ENCODE peak calls at places on chromosome 14, in five cellular contexts. E is GM23338, H is GDM1, S is left cardiac atrium, J is HEK293T. F is an unnamed sample.

GRCh38 chr14:88437659-88438058 is 52.2 kb downstream of the SPATA7 start:
- DNase-seq in J (no peak), H (no peak), S (no peak), E (no peak), F (no peak)

GRCh38 chr14:82755476-82755875 is 1221.8 kb upstream of the SEL1L start:
- DNase-seq in H (no peak), E (no peak), J (no peak), S (no peak), F (no peak)

GRCh38 chr14:64676410-64677008 is 27.7 kb upstream of the PLEKHG3 start:
- DNase-seq in H (no peak), E (no peak), S (no peak), J (no peak), F (no peak)

GRCh38 chr14:104597576-104597975 is 7.0 kb downstream of the TMEM179 start:
- DNase-seq in E (no peak), S (no peak), H (no peak), J (no peak), F (no peak)

GRCh38 chr14:96304956-96305355 is 48.9 kb downstream of the BDKRB1 start:
- DNase-seq in S (no peak), E (peak), H (no peak), J (peak), F (no peak)

GRCh38 chr14:67461341-67461985 is 27.1 kb downstream of the TMEM229B start:
- DNase-seq in H (no peak), S (no peak), J (no peak), E (no peak), F (no peak)

GRCh38 chr14:64671591-64671990 is 32.6 kb upstream of the PLEKHG3 start:
- DNase-seq in E (peak), H (peak), J (peak), S (no peak), F (no peak)

GRCh38 chr14:91063119-91063518 is 2.7 kb upstream of the RPS6KA5 start:
- DNase-seq in E (no peak), H (peak), J (no peak), S (no peak), F (no peak)

GRCh38 chr14:73059326-73059725 is 992 bp downstream of the RBM25 start:
- DNase-seq in J (no peak), H (no peak), E (no peak), S (no peak), F (no peak)

GRCh38 chr14:104510794-104511611 is 68.6 kb upstream of the C14orf180 start:
- DNase-seq in J (no peak), S (no peak), E (no peak), H (no peak), F (no peak)

GRCh38 chr14:92582706-92583452 is 69.3 kb downstream of the RIN3 start:
- DNase-seq in S (no peak), H (no peak), J (no peak), E (no peak), F (peak)

GRCh38 chr14:59391388-59391787 is 73.8 kb downstream of the GPR135 start:
- DNase-seq in H (no peak), J (no peak), E (no peak), S (no peak), F (no peak)

GRCh38 chr14:96049932-96050331 is 10.8 kb downstream of the C14orf132 start:
- DNase-seq in J (no peak), E (no peak), H (no peak), S (no peak), F (no peak)

GRCh38 chr14:75299064-75299463 is 20.4 kb downstream of the FOS start:
- DNase-seq in J (no peak), H (no peak), E (no peak), S (peak), F (no peak)

GRCh38 chr14:100641274-100641860 is 54.1 kb upstream of the BEGAIN start:
- DNase-seq in S (no peak), E (no peak), J (no peak), H (no peak), F (no peak)

GRCh38 chr14:74508292-74508731 is 14.7 kb downstream of the ISCA2 start:
- DNase-seq in E (peak), H (no peak), J (peak), S (no peak), F (no peak)

GRCh38 chr14:63986789-63987533 is 134.2 kb downstream of the SYNE2 start:
- DNase-seq in H (no peak), S (no peak), E (no peak), J (no peak), F (no peak)

GRCh38 chr14:94122438-94122837 is 7.0 kb downstream of the IFI27L2 start:
- DNase-seq in H (no peak), S (no peak), E (no peak), J (no peak), F (no peak)